ENCODE peak calls at places on chromosomes 7 and 10, in ten cellular contexts. One of them, this sample, is unnamed.
A peak's percentile ranks its signal among the peaks of the same experiment; 100 is the strongest.

GRCh38 chr7:110544199-110544598 is 546.7 kb upstream of the LRRN3 start:
- DNase-seq in NCI-H460: no peak
- DNase-seq in substantia nigra: no peak
- DNase-seq in osteocyte: no peak
- DNase-seq in glutamatergic neuron: no peak
- DNase-seq in left ventricle myocardium inferior: no peak
- DNase-seq in heart right ventricle: no peak
- DNase-seq in AML-193: no peak
- DNase-seq in A172: no peak
- DNase-seq in activated naive CD4-positive, alpha-beta T cell treated with Interleukin-2 at 50 U/mL for 16 hours: no peak
- DNase-seq in this sample: no peak

GRCh38 chr10:24456319-24456718 is 247.4 kb downstream of the KIAA1217 start:
- DNase-seq in substantia nigra: no peak
- DNase-seq in A172: peak; percentile 96
- DNase-seq in glutamatergic neuron: no peak
- DNase-seq in heart right ventricle: no peak
- DNase-seq in osteocyte: no peak
- DNase-seq in AML-193: no peak
- DNase-seq in NCI-H460: no peak
- DNase-seq in left ventricle myocardium inferior: no peak
- DNase-seq in activated naive CD4-positive, alpha-beta T cell treated with Interleukin-2 at 50 U/mL for 16 hours: no peak
- DNase-seq in this sample: no peak

GRCh38 chr7:75611557-75612178 is 119.5 kb downstream of the SPDYE5 start:
- DNase-seq in heart right ventricle: peak; percentile 86
- DNase-seq in left ventricle myocardium inferior: peak; percentile 86
- DNase-seq in AML-193: no peak
- DNase-seq in A172: no peak
- DNase-seq in activated naive CD4-positive, alpha-beta T cell treated with Interleukin-2 at 50 U/mL for 16 hours: no peak
- DNase-seq in substantia nigra: peak; percentile 83
- DNase-seq in NCI-H460: no peak
- DNase-seq in glutamatergic neuron: no peak
- DNase-seq in osteocyte: no peak
- DNase-seq in this sample: no peak

GRCh38 chr7:100686822-100687211 is 7.2 kb downstream of the GIGYF1 start:
- DNase-seq in AML-193: no peak
- DNase-seq in heart right ventricle: no peak
- DNase-seq in A172: no peak
- DNase-seq in glutamatergic neuron: no peak
- DNase-seq in left ventricle myocardium inferior: no peak
- DNase-seq in activated naive CD4-positive, alpha-beta T cell treated with Interleukin-2 at 50 U/mL for 16 hours: no peak
- DNase-seq in NCI-H460: no peak
- DNase-seq in substantia nigra: no peak
- DNase-seq in osteocyte: no peak
- DNase-seq in this sample: no peak

GRCh38 chr7:49773082-49773938 is at the start of gene VWC2:
- DNase-seq in heart right ventricle: peak; percentile 41
- DNase-seq in osteocyte: no peak
- DNase-seq in substantia nigra: no peak
- DNase-seq in left ventricle myocardium inferior: peak; percentile 52
- DNase-seq in AML-193: no peak
- DNase-seq in NCI-H460: no peak
- DNase-seq in glutamatergic neuron: peak; percentile 52
- DNase-seq in activated naive CD4-positive, alpha-beta T cell treated with Interleukin-2 at 50 U/mL for 16 hours: no peak
- DNase-seq in A172: no peak
- DNase-seq in this sample: no peak

GRCh38 chr7:157488326-157488725 is 151.5 kb downstream of the DNAJB6 start:
- DNase-seq in activated naive CD4-positive, alpha-beta T cell treated with Interleukin-2 at 50 U/mL for 16 hours: no peak
- DNase-seq in glutamatergic neuron: no peak
- DNase-seq in A172: no peak
- DNase-seq in heart right ventricle: no peak
- DNase-seq in substantia nigra: no peak
- DNase-seq in NCI-H460: no peak
- DNase-seq in AML-193: no peak
- DNase-seq in osteocyte: peak; percentile 81
- DNase-seq in left ventricle myocardium inferior: no peak
- DNase-seq in this sample: no peak

GRCh38 chr7:130352335-130353074 is 7.9 kb downstream of the CPA5 start:
- DNase-seq in osteocyte: no peak
- DNase-seq in NCI-H460: no peak
- DNase-seq in glutamatergic neuron: no peak
- DNase-seq in AML-193: no peak
- DNase-seq in activated naive CD4-positive, alpha-beta T cell treated with Interleukin-2 at 50 U/mL for 16 hours: no peak
- DNase-seq in heart right ventricle: no peak
- DNase-seq in left ventricle myocardium inferior: no peak
- DNase-seq in substantia nigra: no peak
- DNase-seq in A172: peak; percentile 44
- DNase-seq in this sample: no peak

GRCh38 chr7:157945401-157945800 is 608.6 kb downstream of the DNAJB6 start:
- DNase-seq in left ventricle myocardium inferior: no peak
- DNase-seq in AML-193: no peak
- DNase-seq in substantia nigra: no peak
- DNase-seq in heart right ventricle: no peak
- DNase-seq in glutamatergic neuron: no peak
- DNase-seq in osteocyte: no peak
- DNase-seq in activated naive CD4-positive, alpha-beta T cell treated with Interleukin-2 at 50 U/mL for 16 hours: no peak
- DNase-seq in A172: no peak
- DNase-seq in NCI-H460: no peak
- DNase-seq in this sample: no peak

GRCh38 chr7:148084138-148084537 is 506.4 kb upstream of the C7orf33 start:
- DNase-seq in glutamatergic neuron: peak; percentile 68
- DNase-seq in heart right ventricle: peak; percentile 33
- DNase-seq in osteocyte: no peak
- DNase-seq in A172: peak; percentile 40
- DNase-seq in activated naive CD4-positive, alpha-beta T cell treated with Interleukin-2 at 50 U/mL for 16 hours: no peak
- DNase-seq in substantia nigra: peak; percentile 41
- DNase-seq in left ventricle myocardium inferior: no peak
- DNase-seq in NCI-H460: peak; percentile 44
- DNase-seq in AML-193: peak; percentile 3
- DNase-seq in this sample: peak; percentile 41

GRCh38 chr7:87709258-87709657 is 81.1 kb downstream of the RUNDC3B start:
- DNase-seq in A172: no peak
- DNase-seq in left ventricle myocardium inferior: no peak
- DNase-seq in osteocyte: no peak
- DNase-seq in AML-193: no peak
- DNase-seq in glutamatergic neuron: no peak
- DNase-seq in NCI-H460: no peak
- DNase-seq in activated naive CD4-positive, alpha-beta T cell treated with Interleukin-2 at 50 U/mL for 16 hours: no peak
- DNase-seq in heart right ventricle: no peak
- DNase-seq in substantia nigra: no peak
- DNase-seq in this sample: no peak

GRCh38 chr10:124743188-124744046 is 761 bp downstream of the FAM53B start:
- DNase-seq in AML-193: peak; percentile 28
- DNase-seq in left ventricle myocardium inferior: no peak
- DNase-seq in heart right ventricle: no peak
- DNase-seq in NCI-H460: no peak
- DNase-seq in activated naive CD4-positive, alpha-beta T cell treated with Interleukin-2 at 50 U/mL for 16 hours: peak; percentile 41
- DNase-seq in glutamatergic neuron: peak; percentile 52
- DNase-seq in A172: no peak
- DNase-seq in substantia nigra: no peak
- DNase-seq in osteocyte: no peak
- DNase-seq in this sample: peak; percentile 55

GRCh38 chr7:35893649-35894048 is 92.8 kb downstream of the SEPTIN7 start:
- DNase-seq in AML-193: no peak
- DNase-seq in heart right ventricle: no peak
- DNase-seq in glutamatergic neuron: no peak
- DNase-seq in activated naive CD4-positive, alpha-beta T cell treated with Interleukin-2 at 50 U/mL for 16 hours: no peak
- DNase-seq in osteocyte: no peak
- DNase-seq in left ventricle myocardium inferior: no peak
- DNase-seq in substantia nigra: no peak
- DNase-seq in A172: no peak
- DNase-seq in NCI-H460: no peak
- DNase-seq in this sample: no peak

GRCh38 chr10:123458933-123459332 is 207.2 kb upstream of the GPR26 start:
- DNase-seq in osteocyte: no peak
- DNase-seq in glutamatergic neuron: no peak
- DNase-seq in NCI-H460: no peak
- DNase-seq in A172: no peak
- DNase-seq in activated naive CD4-positive, alpha-beta T cell treated with Interleukin-2 at 50 U/mL for 16 hours: no peak
- DNase-seq in heart right ventricle: no peak
- DNase-seq in left ventricle myocardium inferior: no peak
- DNase-seq in AML-193: no peak
- DNase-seq in substantia nigra: no peak
- DNase-seq in this sample: no peak

GRCh38 chr7:30914611-30915601 is 3.3 kb downstream of the AQP1 start:
- DNase-seq in glutamatergic neuron: no peak
- DNase-seq in substantia nigra: no peak
- DNase-seq in left ventricle myocardium inferior: no peak
- DNase-seq in A172: peak; percentile 98
- DNase-seq in heart right ventricle: no peak
- DNase-seq in activated naive CD4-positive, alpha-beta T cell treated with Interleukin-2 at 50 U/mL for 16 hours: no peak
- DNase-seq in osteocyte: no peak
- DNase-seq in AML-193: no peak
- DNase-seq in NCI-H460: peak; percentile 22
- DNase-seq in this sample: no peak

GRCh38 chr10:120433176-120433575 is 23.9 kb upstream of the PLPP4 start:
- DNase-seq in osteocyte: no peak
- DNase-seq in AML-193: no peak
- DNase-seq in A172: no peak
- DNase-seq in NCI-H460: no peak
- DNase-seq in heart right ventricle: no peak
- DNase-seq in left ventricle myocardium inferior: no peak
- DNase-seq in substantia nigra: no peak
- DNase-seq in activated naive CD4-positive, alpha-beta T cell treated with Interleukin-2 at 50 U/mL for 16 hours: no peak
- DNase-seq in glutamatergic neuron: no peak
- DNase-seq in this sample: no peak

GRCh38 chr7:26653430-26653911 is 210.9 kb downstream of the SKAP2 start:
- DNase-seq in left ventricle myocardium inferior: no peak
- DNase-seq in NCI-H460: no peak
- DNase-seq in activated naive CD4-positive, alpha-beta T cell treated with Interleukin-2 at 50 U/mL for 16 hours: no peak
- DNase-seq in glutamatergic neuron: no peak
- DNase-seq in osteocyte: no peak
- DNase-seq in substantia nigra: no peak
- DNase-seq in AML-193: no peak
- DNase-seq in heart right ventricle: peak; percentile 19
- DNase-seq in A172: peak; percentile 31
- DNase-seq in this sample: no peak